ENCODE peak calls at places on chromosome 1, in nine cellular contexts. C is Right ventricle myocardium superior; G is bronchial epithelial cell; Q is left colon; D is foreskin fibroblast; E is pons; U is Caki2; W is activated T-cell treated with anti-CD3 and anti-CD28 coated beads for 1 hour; J is stimulated activated CD4-positive, alpha-beta T cell treated with anti-CD3 and anti-CD28 coated beads, Interleukin-2, amount 100 ng/mL, for 24 hours. B is an unnamed sample.

GRCh38 chr1:26602378-26602959 is 72.9 kb downstream of the RPS6KA1 start:
- DNase-seq in J (peak), C (no peak), D (peak), E (peak), W (no peak), G (peak), Q (peak), U (peak), B (no peak)

GRCh38 chr1:204153667-204154066 is 1.8 kb upstream of the ETNK2 start:
- DNase-seq in J (no peak), Q (no peak), W (no peak), U (no peak), G (no peak), D (no peak), C (no peak), E (no peak), B (no peak)

GRCh38 chr1:153541641-153542569 is 1.2 kb upstream of the S100A5 start:
- DNase-seq in E (no peak), G (no peak), U (no peak), C (no peak), D (no peak), Q (no peak), J (no peak), W (no peak), B (no peak)

GRCh38 chr1:18949689-18950414 is 6.6 kb downstream of the IFFO2 start:
- DNase-seq in D (peak), J (peak), Q (no peak), G (no peak), U (peak), C (peak), E (peak), W (no peak), B (no peak)

GRCh38 chr1:8702121-8702520 is 115.3 kb downstream of the RERE start:
- DNase-seq in D (peak), J (no peak), G (peak), Q (peak), E (peak), W (no peak), C (no peak), U (peak), B (no peak)

GRCh38 chr1:3598051-3598471 is 13.2 kb downstream of the MEGF6 start:
- DNase-seq in W (no peak), G (peak), C (peak), D (no peak), U (no peak), J (no peak), E (no peak), Q (no peak), B (no peak)

GRCh38 chr1:204829133-204829532 is 41.5 kb upstream of the NFASC start:
- DNase-seq in W (no peak), U (no peak), Q (no peak), C (no peak), E (peak), G (no peak), D (peak), J (no peak), B (no peak)

GRCh38 chr1:91613594-91613993 is 112.9 kb downstream of the CDC7 start:
- DNase-seq in D (peak), E (no peak), W (no peak), Q (peak), G (peak), J (no peak), U (no peak), C (no peak), B (peak)